ENCODE peak calls at places on chromosomes 5 and 9, in five cellular contexts. V is fibroblast of mammary gland, E is AG04450, A is mammary epithelial cell, B is IMR-90. Y is an unnamed sample.

GRCh38 chr5:59640411-59640810 is 253.1 kb downstream of the PDE4D start:
- DNase-seq in V (peak), E (no peak), A (no peak), B (no peak), Y (peak)

GRCh38 chr9:133485531-133486260 is 6.8 kb upstream of the SLC2A6 start:
- DNase-seq in V (no peak), E (no peak), A (no peak), B (no peak), Y (no peak)

GRCh38 chr5:82351754-82352145 is 73.6 kb upstream of the RPS23 start:
- DNase-seq in V (peak), E (peak), A (peak), B (peak), Y (peak)

GRCh38 chr9:130110166-130110565 is 56.5 kb downstream of the GPR107 start:
- DNase-seq in V (no peak), E (no peak), A (no peak), B (no peak), Y (no peak)

GRCh38 chr5:95511606-95512005 is 43.2 kb downstream of the SKIC3 start:
- DNase-seq in V (no peak), E (no peak), A (no peak), B (peak), Y (no peak)

GRCh38 chr5:172886974-172887491 is 53.0 kb downstream of the ERGIC1 start:
- DNase-seq in V (peak), E (peak), A (peak), B (peak), Y (peak)

GRCh38 chr9:2043243-2043642 is 28.1 kb downstream of the SMARCA2 start:
- DNase-seq in V (no peak), E (no peak), A (no peak), B (no peak), Y (no peak)

GRCh38 chr9:93268551-93269314 is 84.8 kb downstream of the WNK2 start:
- DNase-seq in V (no peak), E (no peak), A (no peak), B (no peak), Y (peak)

GRCh38 chr5:146447734-146448380 is 724 bp downstream of the TCERG1 start:
- DNase-seq in V (peak), E (no peak), A (peak), B (peak), Y (peak)

GRCh38 chr5:652773-653350 is 40.3 kb downstream of the TPPP start:
- DNase-seq in V (no peak), E (no peak), A (no peak), B (no peak), Y (no peak)

GRCh38 chr9:110427497-110428104 is 89.9 kb upstream of the TXNDC8 start:
- DNase-seq in V (peak), E (no peak), A (peak), B (peak), Y (peak)

GRCh38 chr5:179609834-179610108 is 13.7 kb downstream of the HNRNPH1 start:
- DNase-seq in V (no peak), E (no peak), A (no peak), B (no peak), Y (no peak)

GRCh38 chr5:98416541-98416940 is 356.9 kb upstream of the RGMB start:
- DNase-seq in V (peak), E (no peak), A (peak), B (peak), Y (no peak)

GRCh38 chr5:174324680-174325079 is 279.2 kb downstream of the NSG2 start:
- DNase-seq in V (peak), E (no peak), A (no peak), B (peak), Y (no peak)

GRCh38 chr5:125196479-125197183 is 450.2 kb upstream of the ZNF608 start:
- DNase-seq in V (no peak), E (no peak), A (no peak), B (no peak), Y (no peak)

GRCh38 chr5:64822329-64822728 is 53.6 kb downstream of the CWC27 start:
- DNase-seq in V (no peak), E (no peak), A (no peak), B (no peak), Y (no peak)

GRCh38 chr5:136424835-136425694 is 59.7 kb upstream of the TRPC7 start:
- DNase-seq in V (peak), E (no peak), A (peak), B (peak), Y (peak)

GRCh38 chr9:120926397-120926928 is at the start of gene TRAF1:
- DNase-seq in V (no peak), E (no peak), A (no peak), B (peak), Y (no peak)

GRCh38 chr9:137198051-137198747 is 2.3 kb downstream of the TPRN start:
- DNase-seq in V (no peak), E (no peak), A (peak), B (no peak), Y (peak)
- H3K4me3 ChIP-seq in V (no peak), E (peak), A (no peak), B (no peak), Y (peak)

DNA sequence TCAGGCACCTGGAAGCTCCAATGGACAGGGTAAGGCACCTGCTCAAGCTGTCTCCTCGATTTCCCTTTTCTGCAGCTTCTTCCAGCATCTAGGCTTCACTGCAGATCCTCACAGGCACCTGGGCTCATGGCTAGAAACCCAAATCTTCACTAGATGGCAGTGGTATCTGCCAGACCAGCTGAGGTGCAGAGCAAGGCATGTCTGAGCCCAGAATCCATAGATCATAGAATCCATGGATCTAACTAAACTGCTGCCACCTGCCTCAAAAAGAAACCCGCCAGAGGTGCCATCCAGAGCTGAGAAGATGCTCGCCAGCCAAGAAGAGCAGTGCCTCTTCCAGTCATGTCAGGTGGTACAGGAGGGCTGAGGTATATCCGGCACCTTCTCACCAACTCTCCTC is 6.9 kb downstream of the SHC3 start:
- DNase-seq in V (no peak), E (no peak), A (no peak), B (no peak), Y (no peak)
- TF ChIP-seq CTCF in V (no peak), E (no peak), A (peak), B (no peak), Y (peak)

DNA sequence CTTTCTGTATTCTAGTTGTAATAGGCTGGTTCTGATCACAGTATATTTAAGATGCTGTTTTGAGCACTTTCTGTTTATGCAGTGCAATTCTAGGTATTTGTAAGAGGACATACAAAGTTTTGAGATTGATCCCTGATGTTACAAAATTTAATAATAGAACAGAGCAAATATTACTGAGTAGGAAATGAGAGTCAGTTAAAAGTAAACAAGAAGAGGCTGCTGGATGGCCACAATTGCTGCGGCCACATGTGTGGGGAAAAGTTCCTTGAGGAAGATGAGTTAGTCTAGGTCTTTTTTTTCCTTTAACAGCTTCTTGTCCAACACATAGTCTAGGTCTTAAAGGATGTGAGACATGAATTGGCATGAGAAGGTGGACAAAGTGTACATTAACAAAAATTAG is 11.3 kb downstream of the EHMT1 start:
- DNase-seq in V (peak), E (no peak), A (no peak), B (peak), Y (no peak)
- H3K4me3 ChIP-seq in V (no peak), E (no peak), A (no peak), B (no peak), Y (no peak)

DNA sequence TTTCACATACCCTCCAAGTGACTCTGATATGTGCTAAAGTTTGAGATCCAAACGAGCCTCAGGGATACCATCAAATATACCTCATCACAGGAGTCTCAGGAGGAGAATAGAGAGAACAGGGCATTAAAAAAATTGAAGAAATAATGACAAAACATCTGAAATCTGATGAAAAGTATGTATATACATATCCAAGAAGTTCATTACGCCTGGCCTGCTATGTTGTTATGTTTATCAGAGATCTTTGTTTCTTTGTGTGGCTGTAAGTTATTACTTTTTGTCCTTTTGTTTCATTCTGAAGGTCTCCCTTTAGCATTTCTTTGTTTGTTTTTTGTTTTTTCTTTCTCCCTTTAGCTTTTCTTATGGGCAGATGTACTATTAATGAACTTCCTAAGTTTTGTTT is 2.5 kb upstream of the CCL19 start:
- DNase-seq in V (no peak), E (no peak), A (no peak), B (no peak), Y (no peak)
- TF ChIP-seq CTCF in V (no peak), E (no peak), A (no peak), B (no peak), Y (no peak)

GRCh38 chr5:69414885-69415583 is at the start of gene MARVELD2:
- DNase-seq in V (no peak), E (no peak), A (peak), B (peak), Y (peak)
- H3K4me3 ChIP-seq in V (no peak), E (peak), A (peak), B (peak), Y (peak)

GRCh38 chr9:27369591-27369990 is 72.6 kb upstream of the EQTN start:
- DNase-seq in V (no peak), E (no peak), A (no peak), B (no peak), Y (no peak)

GRCh38 chr9:27365977-27366376 is 69.0 kb upstream of the EQTN start:
- DNase-seq in V (no peak), E (no peak), A (no peak), B (no peak), Y (no peak)

GRCh38 chr9:27367922-27368316 is 71.0 kb upstream of the EQTN start:
- DNase-seq in V (peak), E (no peak), A (no peak), B (no peak), Y (no peak)

GRCh38 chr9:27367175-27367798 is 70.3 kb upstream of the EQTN start:
- DNase-seq in V (no peak), E (no peak), A (no peak), B (no peak), Y (no peak)

DNA sequence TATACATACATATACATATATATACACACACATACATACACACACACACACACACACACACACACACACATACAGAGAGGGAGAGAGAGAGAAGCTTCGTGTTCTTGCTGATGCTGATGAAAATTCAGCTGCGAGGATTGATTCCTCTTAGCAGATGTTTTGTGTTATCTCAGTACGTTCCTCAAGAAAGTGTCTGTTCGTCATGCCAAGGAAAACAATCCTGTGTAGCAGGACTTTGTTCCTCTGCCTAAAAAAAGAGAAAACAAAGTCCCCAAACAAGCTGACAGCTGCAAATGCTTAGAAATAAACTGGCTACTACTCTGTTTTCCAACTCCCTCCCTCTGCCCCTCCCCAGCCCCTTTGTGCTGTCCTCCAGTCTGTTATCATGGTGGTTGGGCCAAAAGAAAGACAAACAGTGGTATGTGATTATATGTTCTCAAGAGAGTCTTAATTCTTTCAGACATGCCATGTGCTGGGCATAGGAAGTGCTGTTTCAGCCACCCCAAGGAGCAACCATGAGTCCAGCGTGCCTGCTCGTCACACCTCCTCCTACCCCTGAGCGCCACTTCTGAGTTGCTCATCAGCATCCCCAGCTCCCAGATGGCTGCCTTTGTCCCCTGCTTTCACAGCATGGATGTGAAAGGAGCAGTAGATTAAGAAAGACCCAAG is 71.5 kb upstream of the EQTN start:
- DNase-seq in V (peak), E (no peak), A (no peak), B (no peak), Y (peak)
- TF ChIP-seq CTCF in V (no peak), E (no peak), A (no peak), B (no peak), Y (no peak)

GRCh38 chr9:7982907-7983306 is 183.3 kb upstream of the DMAC1 start:
- DNase-seq in V (no peak), E (no peak), A (no peak), B (no peak), Y (no peak)

GRCh38 chr9:7983361-7983974 is 183.9 kb upstream of the DMAC1 start:
- DNase-seq in V (no peak), E (no peak), A (no peak), B (no peak), Y (no peak)

GRCh38 chr9:7980691-7981289 is 181.2 kb upstream of the DMAC1 start:
- DNase-seq in V (no peak), E (no peak), A (no peak), B (no peak), Y (no peak)

GRCh38 chr9:7988644-7989280 is 189.2 kb upstream of the DMAC1 start:
- DNase-seq in V (no peak), E (no peak), A (no peak), B (no peak), Y (no peak)

DNA sequence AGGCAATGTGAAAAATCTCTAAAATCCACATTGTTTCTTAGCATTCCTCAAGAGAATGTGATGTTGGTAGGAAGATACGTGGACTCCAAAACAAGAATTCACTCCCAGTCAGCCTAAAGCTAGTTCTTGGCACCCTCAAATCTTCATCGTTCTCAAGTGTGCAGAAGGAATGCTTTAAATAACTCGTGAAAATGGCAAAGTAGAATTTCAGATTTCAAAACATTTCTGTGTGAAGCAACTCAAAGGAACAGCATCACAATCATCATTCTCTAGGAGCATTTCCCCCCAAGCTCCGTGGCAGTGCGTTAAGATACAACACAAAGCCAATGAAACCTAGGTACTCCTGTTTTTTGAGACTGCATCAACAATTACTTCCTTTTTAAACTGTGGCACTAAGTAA is 185.1 kb upstream of the DMAC1 start:
- DNase-seq in V (no peak), E (no peak), A (no peak), B (no peak), Y (no peak)
- H3K4me3 ChIP-seq in V (no peak), E (no peak), A (no peak), B (no peak), Y (no peak)